ENCODE peak calls at places on chromosomes 5 and 9, in seven cellular contexts. Z, K, Y, J, H, I and N are unnamed samples.

GRCh38 chr5:15501057-15501791 is 1.2 kb downstream of the FBXL7 start:
- DNase-seq in Z (no peak), K (no peak), Y (no peak), J (peak), H (peak), I (peak), N (peak)

GRCh38 chr9:119917175-119917574 is 547.9 kb upstream of the BRINP1 start:
- DNase-seq in Z (no peak), K (no peak), Y (no peak), J (no peak), H (no peak), I (no peak), N (no peak)

GRCh38 chr5:150302301-150303069 is at the start of gene ARSI:
- DNase-seq in Z (no peak), K (peak), Y (peak), J (no peak), H (no peak), I (no peak), N (peak)

GRCh38 chr9:2593754-2594153 is 27.8 kb upstream of the VLDLR start:
- DNase-seq in Z (no peak), K (no peak), Y (no peak), J (no peak), H (no peak), I (no peak), N (no peak)

GRCh38 chr5:122774519-122774860 is 390 bp upstream of the SNX2 start:
- DNase-seq in Z (no peak), K (no peak), Y (no peak), J (no peak), H (no peak), I (no peak), N (no peak)

GRCh38 chr5:93717162-93717561 is 24.2 kb downstream of the POU5F2 start:
- DNase-seq in Z (no peak), K (no peak), Y (no peak), J (no peak), H (no peak), I (peak), N (peak)

GRCh38 chr5:32057157-32058096 is 116.7 kb downstream of the GOLPH3 start:
- DNase-seq in Z (peak), K (no peak), Y (no peak), J (no peak), H (no peak), I (no peak), N (peak)

GRCh38 chr9:135310134-135310533 is 169.4 kb upstream of the PPP1R26 start:
- DNase-seq in Z (no peak), K (no peak), Y (no peak), J (no peak), H (no peak), I (no peak), N (no peak)

GRCh38 chr9:69811329-69811989 is 9.2 kb upstream of the CFAP95 start:
- DNase-seq in Z (no peak), K (no peak), Y (no peak), J (no peak), H (no peak), I (no peak), N (no peak)

GRCh38 chr9:133614056-133614455 is 4.9 kb upstream of the FAM163B start:
- DNase-seq in Z (no peak), K (no peak), Y (no peak), J (no peak), H (no peak), I (no peak), N (no peak)

GRCh38 chr5:28561522-28561921 is 1523.1 kb upstream of the CDH9 start:
- DNase-seq in Z (no peak), K (no peak), Y (no peak), J (no peak), H (no peak), I (no peak), N (no peak)

GRCh38 chr5:126449751-126450271 is 26.6 kb downstream of the GRAMD2B start:
- DNase-seq in Z (no peak), K (no peak), Y (no peak), J (peak), H (no peak), I (peak), N (peak)

GRCh38 chr9:135579356-135579755 is 17.8 kb downstream of the PAEP start:
- DNase-seq in Z (no peak), K (no peak), Y (no peak), J (no peak), H (no peak), I (no peak), N (no peak)

GRCh38 chr5:173441053-173441628 is 112.9 kb upstream of the STC2 start:
- DNase-seq in Z (no peak), K (no peak), Y (no peak), J (no peak), H (no peak), I (no peak), N (no peak)

GRCh38 chr9:37963936-37964739 is 60.2 kb upstream of the SLC25A51 start:
- DNase-seq in Z (no peak), K (no peak), Y (peak), J (no peak), H (no peak), I (peak), N (peak)

GRCh38 chr9:11457809-11458785 is 845.3 kb upstream of the PTPRD start:
- DNase-seq in Z (no peak), K (no peak), Y (no peak), J (no peak), H (peak), I (no peak), N (no peak)

GRCh38 chr5:39376293-39376714 is 12.0 kb upstream of the C9 start:
- DNase-seq in Z (peak), K (no peak), Y (no peak), J (no peak), H (peak), I (peak), N (peak)

GRCh38 chr9:90894956-90895687 is 93.5 kb downstream of the SYK start:
- DNase-seq in Z (no peak), K (no peak), Y (no peak), J (no peak), H (peak), I (no peak), N (no peak)

GRCh38 chr5:542693-543311 is 18.6 kb upstream of the SLC9A3 start:
- DNase-seq in Z (no peak), K (peak), Y (no peak), J (no peak), H (no peak), I (no peak), N (no peak)

GRCh38 chr5:141524604-141525597 is 36.0 kb downstream of the PCDHGC5 start:
- DNase-seq in Z (peak), K (peak), Y (peak), J (peak), H (peak), I (peak), N (peak)

GRCh38 chr9:27590636-27591035 is 17.4 kb upstream of the C9orf72 start:
- DNase-seq in Z (no peak), K (no peak), Y (no peak), J (no peak), H (no peak), I (no peak), N (peak)

GRCh38 chr5:181043285-181044092 is 3.4 kb downstream of the BTNL9 start:
- DNase-seq in Z (no peak), K (peak), Y (no peak), J (no peak), H (no peak), I (no peak), N (no peak)

GRCh38 chr5:181039961-181040915 is at the start of gene BTNL9:
- DNase-seq in Z (no peak), K (peak), Y (no peak), J (no peak), H (no peak), I (no peak), N (no peak)

GRCh38 chr5:181041043-181041442 is 977 bp downstream of the BTNL9 start:
- DNase-seq in Z (no peak), K (peak), Y (no peak), J (no peak), H (no peak), I (no peak), N (no peak)

GRCh38 chr5:181042722-181043121 is 2.7 kb downstream of the BTNL9 start:
- DNase-seq in Z (no peak), K (peak), Y (no peak), J (no peak), H (no peak), I (no peak), N (no peak)

DNA sequence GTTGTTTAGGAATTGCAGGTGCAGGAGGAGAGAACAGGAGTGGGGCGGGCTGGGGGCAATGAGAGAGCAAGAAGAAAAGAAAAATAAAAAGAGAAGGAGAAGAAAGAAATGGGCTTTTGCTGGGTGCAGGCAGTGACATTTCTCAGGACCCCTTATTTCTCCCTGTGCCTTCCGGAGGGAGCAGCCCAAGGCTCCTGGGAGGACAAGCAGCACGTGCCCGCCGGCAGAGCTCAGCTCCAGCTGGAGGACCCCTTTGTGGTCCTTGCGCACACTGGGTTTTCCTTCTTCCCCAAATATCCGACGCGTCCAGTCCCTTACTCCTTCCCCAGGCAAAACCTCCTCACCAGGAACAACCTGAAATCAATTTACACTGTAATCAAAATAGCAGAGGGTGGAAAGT is 2.0 kb downstream of the BTNL9 start:
- DNase-seq in Z (no peak), K (peak), Y (no peak), J (no peak), H (no peak), I (no peak), N (no peak)
- H3K4me3 ChIP-seq in Z (no peak), K (peak), Y (no peak), J (no peak), H (no peak), I (no peak), N (no peak)

GRCh38 chr9:86239053-86239770 is 20.2 kb downstream of the C9orf153 start:
- DNase-seq in Z (no peak), K (no peak), Y (no peak), J (no peak), H (no peak), I (no peak), N (peak)
- TF ChIP-seq CTCF in Z (peak), K (no peak), Y (no peak), J (no peak), H (no peak), I (no peak), N (no peak)

DNA sequence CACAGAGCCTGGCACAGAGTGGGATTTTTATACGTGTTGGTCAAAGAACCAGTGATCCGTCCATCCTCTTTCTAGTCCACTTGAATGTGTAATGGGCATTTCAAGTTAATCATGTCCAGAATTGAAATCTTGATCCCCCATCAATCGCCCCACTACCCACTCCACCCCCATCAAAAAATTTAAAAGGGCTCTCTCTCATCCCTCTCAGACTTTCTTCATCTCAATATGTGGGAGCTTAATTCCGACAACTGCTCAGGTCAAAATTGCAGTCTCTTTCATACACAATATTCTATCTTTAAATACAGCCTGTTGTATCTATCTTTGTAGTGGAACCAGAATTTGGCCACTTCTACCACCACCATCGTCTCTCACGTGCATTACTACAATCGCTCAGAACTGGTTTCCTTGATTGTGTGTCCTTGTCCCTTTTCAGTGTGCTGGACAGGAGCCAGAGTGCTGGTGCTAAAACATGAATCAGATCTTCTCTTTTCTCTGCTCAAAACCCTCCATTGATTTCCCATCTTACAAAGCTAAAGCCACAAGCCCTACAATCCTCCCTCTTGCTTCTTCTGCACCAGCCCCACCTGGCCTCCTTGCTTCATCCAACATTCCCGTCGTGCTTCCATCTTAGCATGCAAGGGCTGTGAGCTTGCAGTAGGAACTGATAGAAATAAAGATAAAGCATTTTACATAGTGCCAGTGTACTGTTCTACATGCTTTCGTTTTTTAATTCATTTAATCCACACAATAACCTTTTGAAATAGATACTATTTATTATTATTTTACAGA is 830 bp upstream of the KIF3A start:
- DNase-seq in Z (no peak), K (no peak), Y (no peak), J (no peak), H (no peak), I (no peak), N (no peak)
- H3K4me3 ChIP-seq in Z (peak), K (peak), Y (peak), J (peak), H (peak), I (peak), N (no peak)

GRCh38 chr9:18268381-18268780 is 205.6 kb upstream of the ADAMTSL1 start:
- DNase-seq in Z (peak), K (no peak), Y (no peak), J (no peak), H (no peak), I (peak), N (peak)

GRCh38 chr9:18260527-18260926 is 213.4 kb upstream of the ADAMTSL1 start:
- DNase-seq in Z (no peak), K (no peak), Y (no peak), J (no peak), H (no peak), I (peak), N (peak)

GRCh38 chr9:18261143-18261542 is 212.8 kb upstream of the ADAMTSL1 start:
- DNase-seq in Z (no peak), K (no peak), Y (no peak), J (no peak), H (no peak), I (no peak), N (peak)

GRCh38 chr9:18263367-18263766 is 210.6 kb upstream of the ADAMTSL1 start:
- DNase-seq in Z (no peak), K (no peak), Y (no peak), J (no peak), H (no peak), I (no peak), N (no peak)
- TF ChIP-seq CTCF in Z (no peak), K (no peak), Y (no peak), J (no peak), H (no peak), I (no peak), N (no peak)

GRCh38 chr5:139565411-139566305 is 4.5 kb downstream of the UBE2D2 start:
- DNase-seq in Z (no peak), K (peak), Y (no peak), J (peak), H (no peak), I (peak), N (peak)
- H3K4me3 ChIP-seq in Z (no peak), K (peak), Y (no peak), J (no peak), H (no peak), I (peak), N (no peak)